ENCODE peak calls at places on chromosomes 3 and 15, in five cellular contexts. R is left lung; K is naive thymus-derived CD4-positive, alpha-beta T cell; L is cardiac muscle cell; T is A673. B is an unnamed sample. For H3K27me3, the result is how much of the 10 kb centered on the place peaks cover.

GRCh38 chr3:165983284-165983683 is 146.1 kb upstream of the BCHE start:
- DNase-seq in L (no peak), K (no peak), T (no peak), R (no peak), B (no peak)

GRCh38 chr15:24269166-24269571 is 406.4 kb upstream of the NPAP1 start:
- DNase-seq in L (no peak), R (no peak), K (no peak), T (no peak), B (peak)

GRCh38 chr3:174776123-174776522 is 83.0 kb upstream of the NAALADL2 start:
- DNase-seq in R (no peak), T (no peak), L (no peak), K (no peak), B (no peak)

GRCh38 chr3:2172561-2173171 is 74.0 kb downstream of the CNTN4 start:
- DNase-seq in T (no peak), K (no peak), R (no peak), L (no peak), B (no peak)

GRCh38 chr3:111538687-111539086 is 3.3 kb upstream of the CD96 start:
- DNase-seq in R (no peak), L (no peak), K (no peak), T (peak), B (no peak)

GRCh38 chr15:96356494-96357455 is 26.3 kb downstream of the NR2F2 start:
- DNase-seq in L (peak), R (peak), T (peak), K (peak), B (no peak)

GRCh38 chr3:45010718-45011355 is 15.3 kb upstream of the CLEC3B start:
- DNase-seq in L (no peak), R (no peak), T (no peak), K (no peak), B (peak)

GRCh38 chr3:174355505-174355904 is 503.6 kb upstream of the NAALADL2 start:
- DNase-seq in K (no peak), R (no peak), L (no peak), T (peak), B (no peak)

GRCh38 chr3:43855674-43856299 is 165.0 kb downstream of the ABHD5 start:
- DNase-seq in L (peak), T (peak), K (peak), R (peak), B (no peak)

GRCh38 chr15:31897746-31898145 is 132.6 kb upstream of the CHRNA7 start:
- DNase-seq in T (no peak), L (no peak), R (no peak), K (no peak), B (no peak)

GRCh38 chr15:95085056-95085455 is 853.7 kb downstream of the MCTP2 start:
- DNase-seq in R (no peak), T (peak), K (no peak), L (peak), B (no peak)

GRCh38 chr15:69990566-69991391 is 106.9 kb downstream of the TLE3 start:
- DNase-seq in R (no peak), K (no peak), T (no peak), L (no peak), B (no peak)

GRCh38 chr3:48297111-48297810 is 36.2 kb downstream of the SPINK8 start:
- DNase-seq in R (no peak), T (no peak), L (no peak), K (no peak), B (no peak)

GRCh38 chr15:41870689-41871081 is 23.2 kb downstream of the SPTBN5 start:
- DNase-seq in R (no peak), L (no peak), K (peak), T (no peak), B (no peak)

GRCh38 chr3:2839886-2840285 is 270.3 kb downstream of the IL5RA start:
- DNase-seq in R (no peak), T (no peak), L (no peak), K (no peak), B (no peak)

GRCh38 chr3:32951410-32951811 is at the start of gene CCR4:
- DNase-seq in K (peak), L (no peak), T (no peak), R (no peak), B (no peak)

GRCh38 chr15:99424978-99425665 is 140.7 kb upstream of the MEF2A start:
- DNase-seq in T (peak), R (peak), L (peak), K (peak), B (no peak)

GRCh38 chr3:71708478-71709098 is 16.6 kb downstream of the EIF4E3 start:
- DNase-seq in L (no peak), T (no peak), K (no peak), R (no peak), B (no peak)

GRCh38 chr3:118550122-118550521 is 484.5 kb downstream of the IGSF11 start:
- DNase-seq in L (no peak), K (no peak), R (no peak), T (no peak), B (no peak)

GRCh38 chr3:160928183-160928718 is 172.2 kb downstream of the PPM1L start:
- DNase-seq in T (peak), K (no peak), R (no peak), L (no peak), B (no peak)

GRCh38 chr15:62503451-62503850 is 338.4 kb upstream of the C2CD4B start:
- DNase-seq in T (peak), K (no peak), L (no peak), R (no peak), B (no peak)

GRCh38 chr3:175397407-175397806 is 538.3 kb downstream of the NAALADL2 start:
- DNase-seq in T (no peak), L (no peak), R (no peak), K (no peak), B (no peak)

GRCh38 chr3:178063475-178063874 is 472.8 kb upstream of the KCNMB2 start:
- DNase-seq in L (no peak), T (peak), R (no peak), K (no peak), B (no peak)

GRCh38 chr15:90571063-90571541 is 41.4 kb downstream of the CRTC3 start:
- DNase-seq in T (no peak), K (no peak), L (no peak), R (peak), B (peak)

GRCh38 chr3:134485075-134485536 is 679 bp downstream of the ANAPC13 start:
- DNase-seq in K (no peak), L (no peak), R (no peak), T (no peak), B (no peak)

GRCh38 chr3:134480546-134480945 is 5.2 kb downstream of the ANAPC13 start:
- DNase-seq in R (no peak), L (no peak), K (no peak), T (no peak), B (no peak)

GRCh38 chr3:134481166-134481565 is 4.6 kb downstream of the ANAPC13 start:
- DNase-seq in R (no peak), L (no peak), T (no peak), K (no peak), B (no peak)

GRCh38 chr3:134483195-134483890 is 2.4 kb downstream of the ANAPC13 start:
- DNase-seq in K (no peak), R (no peak), L (no peak), T (no peak), B (no peak)

DNA sequence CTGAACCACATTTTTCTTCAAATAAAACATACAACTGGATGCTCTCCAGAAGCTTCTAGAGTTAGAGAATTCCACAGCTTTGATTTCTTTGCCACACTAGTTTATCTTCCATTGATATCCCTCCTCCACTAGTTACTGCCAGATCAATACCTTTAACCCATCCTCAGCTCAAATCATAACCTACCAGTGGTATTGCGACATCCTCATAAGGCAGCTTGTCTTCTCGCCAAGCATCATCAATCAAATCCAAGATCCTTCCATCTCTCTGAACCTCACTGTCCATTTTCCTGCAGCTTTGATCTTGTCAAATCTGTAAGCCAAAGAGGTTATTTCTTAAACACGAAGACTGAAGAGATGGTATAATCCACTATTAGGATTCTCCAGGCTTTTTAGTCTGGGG is 3.2 kb downstream of the ANAPC13 start:
- DNase-seq in L (no peak), K (no peak), R (no peak), T (no peak), B (no peak)
- H3K27me3 ChIP-seq in L (under half), K (under half), R (under half), T (under half), B (under half)

GRCh38 chr15:43517354-43518072 is at the start of gene MAP1A:
- DNase-seq in R (no peak), K (no peak), L (peak), T (peak), B (no peak)
- H3K27me3 ChIP-seq in R (under half), K (under half), L (under half), T (under half), B (under half)

GRCh38 chr15:88804257-88804656 is 1.0 kb downstream of the ACAN start:
- DNase-seq in T (no peak), K (no peak), L (no peak), R (no peak), B (no peak)
- H3K27me3 ChIP-seq in T (half or more), K (under half), L (half or more), R (half or more), B (under half)

GRCh38 chr15:65072617-65073016 is 3.9 kb upstream of the KBTBD13 start:
- DNase-seq in K (no peak), R (no peak), T (no peak), L (no peak), B (no peak)
- H3K27me3 ChIP-seq in K (under half), R (under half), T (under half), L (under half), B (under half)

GRCh38 chr15:73369073-73369694 is 426 bp upstream of the HCN4 start:
- DNase-seq in R (no peak), T (no peak), K (no peak), L (peak), B (no peak)
- H3K27me3 ChIP-seq in R (half or more), T (half or more), K (under half), L (under half), B (half or more)

DNA sequence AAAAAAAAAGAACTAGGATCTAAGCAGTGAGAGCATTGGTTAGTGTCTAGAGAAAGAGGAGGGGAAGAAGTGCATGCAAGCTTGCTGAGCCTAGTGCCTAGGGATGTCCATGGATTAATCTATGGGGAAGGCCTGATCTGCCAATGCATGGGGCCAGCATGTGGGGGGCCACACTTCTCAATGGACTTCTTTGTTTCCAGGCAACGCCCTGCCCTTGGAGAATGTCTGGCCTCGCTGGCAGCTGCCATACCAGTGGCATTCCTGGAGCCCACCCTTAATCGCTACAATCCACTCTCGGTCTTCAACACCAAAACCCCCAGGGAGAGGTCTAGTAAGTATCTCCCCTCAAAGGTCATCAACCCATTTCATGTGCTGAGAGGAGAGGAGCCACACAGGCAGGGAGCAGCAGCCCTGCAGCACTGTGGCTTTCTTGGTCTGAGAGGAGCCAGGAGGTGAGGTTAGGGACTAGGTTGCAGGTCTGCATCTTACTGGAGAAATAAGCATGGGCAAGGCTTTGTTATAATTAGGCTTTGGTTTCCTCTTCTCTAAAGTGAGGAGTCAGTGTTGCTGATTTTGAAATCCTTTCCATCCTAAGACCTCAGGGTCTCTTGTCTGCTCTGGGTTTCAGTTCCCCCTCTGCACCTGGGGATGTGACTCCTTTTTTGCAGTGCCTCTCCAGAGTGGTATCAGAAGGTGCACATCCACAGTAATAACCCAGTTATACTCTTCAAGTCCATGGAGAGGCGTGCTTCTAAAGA is 188.1 kb upstream of the CHRM5 start:
- DNase-seq in R (no peak), L (no peak), K (no peak), T (no peak), B (no peak)
- H3K27me3 ChIP-seq in R (under half), L (under half), K (under half), T (under half), B (under half)

GRCh38 chr3:38651153-38651789 is 1.8 kb upstream of the SCN5A start:
- DNase-seq in K (peak), R (peak), L (peak), T (peak), B (no peak)

GRCh38 chr3:38650248-38650940 is 907 bp upstream of the SCN5A start:
- DNase-seq in T (no peak), K (no peak), R (no peak), L (no peak), B (no peak)

GRCh38 chr3:38648024-38648658 is 1.3 kb downstream of the SCN5A start:
- DNase-seq in K (peak), T (no peak), R (no peak), L (no peak), B (no peak)

GRCh38 chr3:38648659-38649499 is 608 bp downstream of the SCN5A start:
- DNase-seq in K (no peak), T (no peak), L (no peak), R (no peak), B (no peak)

GRCh38 chr3:38649500-38650247 is at the start of gene SCN5A:
- DNase-seq in L (peak), K (peak), T (peak), R (no peak), B (no peak)
- H3K27me3 ChIP-seq in L (half or more), K (under half), T (under half), R (half or more), B (under half)

GRCh38 chr3:16865335-16865734 is 19.4 kb upstream of the PLCL2 start:
- DNase-seq in T (no peak), R (no peak), K (no peak), L (no peak), B (no peak)

GRCh38 chr3:16864610-16865313 is 20.0 kb upstream of the PLCL2 start:
- DNase-seq in K (no peak), T (peak), R (no peak), L (no peak), B (no peak)

GRCh38 chr3:16861432-16861831 is 23.3 kb upstream of the PLCL2 start:
- DNase-seq in R (no peak), T (no peak), L (no peak), K (no peak), B (no peak)

GRCh38 chr3:16855497-16855896 is 29.3 kb upstream of the PLCL2 start:
- DNase-seq in L (no peak), R (no peak), K (no peak), T (no peak), B (no peak)

GRCh38 chr3:16860234-16860633 is 24.5 kb upstream of the PLCL2 start:
- DNase-seq in R (no peak), K (no peak), T (no peak), L (no peak), B (no peak)
- H3K27me3 ChIP-seq in R (under half), K (under half), T (under half), L (under half), B (under half)

B was measured in breast epithelium.